ENCODE peak calls at places on chromosomes 13 and 19, in nine cellular contexts. G, C, O, N, K, J, Z, B and U are unnamed samples.

GRCh38 chr13:95074820-95075219 is 226.4 kb downstream of the ABCC4 start:
- ATAC-seq in G (no peak), C (no peak), O (no peak), N (no peak), K (no peak), J (no peak), Z (no peak), B (no peak), U (no peak)

GRCh38 chr13:97367427-97367826 is 66.5 kb upstream of the RAP2A start:
- ATAC-seq in G (peak), C (peak), O (no peak), N (no peak), K (no peak), J (no peak), Z (peak), B (no peak), U (no peak)

GRCh38 chr13:51518847-51519246 is 65.4 kb upstream of the WDFY2 start:
- ATAC-seq in G (no peak), C (no peak), O (peak), N (no peak), K (no peak), J (peak), Z (no peak), B (no peak), U (peak)

GRCh38 chr19:18741566-18742121 is 49.5 kb downstream of the COMP start:
- ATAC-seq in G (peak), C (peak), O (no peak), N (no peak), K (no peak), J (no peak), Z (peak), B (no peak), U (no peak)

GRCh38 chr13:48723168-48723567 is 69.4 kb downstream of the CYSLTR2 start:
- ATAC-seq in G (no peak), C (no peak), O (no peak), N (no peak), K (no peak), J (no peak), Z (peak), B (no peak), U (no peak)

GRCh38 chr13:28792992-28793391 is 27.1 kb upstream of the MTUS2 start:
- ATAC-seq in G (no peak), C (no peak), O (no peak), N (no peak), K (no peak), J (no peak), Z (no peak), B (no peak), U (no peak)

GRCh38 chr19:47663911-47664771 is 49.1 kb upstream of the EHD2 start:
- ATAC-seq in G (no peak), C (peak), O (no peak), N (no peak), K (peak), J (no peak), Z (peak), B (peak), U (no peak)

GRCh38 chr13:28406728-28407266 is 88.1 kb downstream of the FLT1 start:
- ATAC-seq in G (no peak), C (no peak), O (no peak), N (no peak), K (no peak), J (no peak), Z (no peak), B (no peak), U (no peak)

GRCh38 chr19:37905936-37906867 is at the start of gene WDR87:
- ATAC-seq in G (peak), C (no peak), O (peak), N (peak), K (peak), J (peak), Z (no peak), B (peak), U (peak)

GRCh38 chr13:75938811-75939525 is 302.8 kb downstream of the LMO7 start:
- ATAC-seq in G (no peak), C (no peak), O (no peak), N (no peak), K (no peak), J (no peak), Z (no peak), B (no peak), U (no peak)

GRCh38 chr13:96490590-96490989 is 400.7 kb downstream of the HS6ST3 start:
- ATAC-seq in G (no peak), C (no peak), O (no peak), N (no peak), K (no peak), J (no peak), Z (peak), B (no peak), U (no peak)

GRCh38 chr19:7699422-7700127 is 2.4 kb downstream of the FCER2 start:
- ATAC-seq in G (no peak), C (no peak), O (peak), N (no peak), K (no peak), J (no peak), Z (no peak), B (peak), U (peak)

GRCh38 chr13:33445476-33445875 is 159.9 kb upstream of the STARD13 start:
- ATAC-seq in G (no peak), C (no peak), O (no peak), N (no peak), K (no peak), J (no peak), Z (no peak), B (no peak), U (no peak)

GRCh38 chr13:90416519-90416918 is 931.0 kb upstream of the MIR17HG start:
- ATAC-seq in G (no peak), C (no peak), O (no peak), N (no peak), K (no peak), J (no peak), Z (no peak), B (no peak), U (no peak)

GRCh38 chr13:47251771-47252170 is 354.9 kb upstream of the HTR2A start:
- ATAC-seq in G (no peak), C (no peak), O (no peak), N (no peak), K (no peak), J (no peak), Z (no peak), B (no peak), U (no peak)

GRCh38 chr19:3084943-3085342 is 9.2 kb upstream of the GNA11 start:
- ATAC-seq in G (no peak), C (no peak), O (no peak), N (no peak), K (peak), J (no peak), Z (peak), B (no peak), U (no peak)

GRCh38 chr19:56110515-56111448 is 10.3 kb downstream of the ZNF787 start:
- ATAC-seq in G (peak), C (peak), O (no peak), N (no peak), K (peak), J (no peak), Z (peak), B (peak), U (no peak)

GRCh38 chr19:17379221-17379631 is 2.1 kb upstream of the PLVAP start:
- ATAC-seq in G (no peak), C (no peak), O (no peak), N (no peak), K (peak), J (no peak), Z (peak), B (no peak), U (no peak)

GRCh38 chr19:821228-821975 is at the start of gene PLPPR3:
- ATAC-seq in G (peak), C (no peak), O (no peak), N (no peak), K (no peak), J (no peak), Z (no peak), B (peak), U (no peak)

GRCh38 chr19:39709026-39709872 is 5.0 kb downstream of the LGALS14 start:
- ATAC-seq in G (no peak), C (no peak), O (no peak), N (no peak), K (no peak), J (no peak), Z (no peak), B (no peak), U (no peak)

GRCh38 chr13:81133066-81133465 is 792.1 kb upstream of the SPRY2 start:
- ATAC-seq in G (no peak), C (no peak), O (no peak), N (no peak), K (no peak), J (no peak), Z (no peak), B (no peak), U (no peak)

GRCh38 chr19:42468273-42468796 is 25.6 kb upstream of the CXCL17 start:
- ATAC-seq in G (no peak), C (no peak), O (no peak), N (no peak), K (no peak), J (no peak), Z (no peak), B (no peak), U (no peak)

GRCh38 chr19:42480335-42481095 is 37.8 kb upstream of the CXCL17 start:
- ATAC-seq in G (peak), C (no peak), O (no peak), N (peak), K (peak), J (peak), Z (no peak), B (no peak), U (peak)

GRCh38 chr19:55704494-55705245 is 29.6 kb downstream of the EPN1 start:
- ATAC-seq in G (peak), C (no peak), O (no peak), N (no peak), K (peak), J (no peak), Z (no peak), B (peak), U (no peak)

GRCh38 chr13:75180805-75181455 is 301.0 kb downstream of the TBC1D4 start:
- ATAC-seq in G (no peak), C (no peak), O (no peak), N (no peak), K (no peak), J (no peak), Z (no peak), B (no peak), U (no peak)

GRCh38 chr13:32881792-32882175 is 134.4 kb upstream of the KL start:
- ATAC-seq in G (no peak), C (no peak), O (no peak), N (no peak), K (no peak), J (no peak), Z (no peak), B (no peak), U (no peak)

GRCh38 chr19:572891-573825 is 762 bp downstream of the BSG start:
- ATAC-seq in G (peak), C (peak), O (no peak), N (no peak), K (peak), J (no peak), Z (no peak), B (peak), U (no peak)

GRCh38 chr19:44731081-44731480 is 17.4 kb upstream of the BCL3 start:
- ATAC-seq in G (no peak), C (no peak), O (no peak), N (no peak), K (no peak), J (no peak), Z (no peak), B (no peak), U (no peak)

GRCh38 chr13:97834255-97834654 is 119.2 kb upstream of the IPO5 start:
- ATAC-seq in G (no peak), C (no peak), O (no peak), N (no peak), K (no peak), J (no peak), Z (no peak), B (no peak), U (no peak)

GRCh38 chr13:70310720-70311119 is 202.5 kb upstream of the KLHL1 start:
- ATAC-seq in G (peak), C (no peak), O (no peak), N (no peak), K (peak), J (no peak), Z (peak), B (no peak), U (no peak)

GRCh38 chr13:45781553-45782326 is 69.8 kb downstream of the SIAH3 start:
- ATAC-seq in G (no peak), C (no peak), O (no peak), N (peak), K (peak), J (no peak), Z (peak), B (no peak), U (no peak)

GRCh38 chr13:30668305-30668704 is 50.6 kb downstream of the USPL1 start:
- ATAC-seq in G (peak), C (no peak), O (no peak), N (no peak), K (peak), J (no peak), Z (no peak), B (no peak), U (peak)

GRCh38 chr13:80374453-80374852 is 33.5 kb upstream of the SPRY2 start:
- ATAC-seq in G (no peak), C (peak), O (no peak), N (no peak), K (no peak), J (no peak), Z (peak), B (no peak), U (no peak)